ENCODE peak calls at places on chromosomes 5 and 9, in nine cellular contexts. P is LNCaP clone FGC, V is GM12865, C is OCI-LY7, W is neural progenitor cell, F is Caco-2, H is epithelial cell of esophagus, X is transverse colon, E is body of pancreas. Y is an unnamed sample.

GRCh38 chr5:32709789-32710334 is 1.3 kb upstream of the NPR3 start:
- DNase-seq in P (no peak), V (peak), C (no peak), W (peak), F (peak), H (peak), X (peak), E (peak), Y (no peak)

GRCh38 chr5:58871648-58872242 is 288.9 kb downstream of the RAB3C start:
- DNase-seq in P (peak), V (peak), C (peak), W (peak), F (peak), H (peak), X (no peak), E (peak), Y (no peak)

GRCh38 chr9:87324613-87325194 is 173.0 kb upstream of the DAPK1 start:
- DNase-seq in P (peak), V (peak), C (peak), W (peak), F (peak), H (peak), X (no peak), E (peak), Y (peak)

GRCh38 chr9:110947645-110948044 is 90.6 kb downstream of the LPAR1 start:
- DNase-seq in P (peak), V (no peak), C (no peak), W (no peak), F (no peak), H (no peak), X (no peak), E (no peak), Y (no peak)

GRCh38 chr9:19162956-19163355 is 35.7 kb upstream of the PLIN2 start:
- DNase-seq in P (no peak), V (no peak), C (no peak), W (no peak), F (no peak), H (peak), X (no peak), E (peak), Y (peak)

GRCh38 chr9:118558891-118559290 is 810.3 kb downstream of the BRINP1 start:
- DNase-seq in P (no peak), V (no peak), C (no peak), W (no peak), F (no peak), H (no peak), X (no peak), E (no peak), Y (no peak)

GRCh38 chr5:149681922-149682321 is 48.2 kb upstream of the PPARGC1B start:
- DNase-seq in P (no peak), V (no peak), C (no peak), W (no peak), F (no peak), H (no peak), X (no peak), E (no peak), Y (no peak)

GRCh38 chr5:176724472-176724871 is 77.2 kb downstream of the TSPAN17 start:
- DNase-seq in P (no peak), V (no peak), C (no peak), W (no peak), F (no peak), H (no peak), X (no peak), E (no peak), Y (no peak)

GRCh38 chr5:76099286-76099702 is 16.1 kb downstream of the SV2C start:
- DNase-seq in P (no peak), V (peak), C (peak), W (no peak), F (no peak), H (no peak), X (no peak), E (no peak), Y (no peak)

GRCh38 chr9:34715639-34716215 is 5.8 kb upstream of the CCL21 start:
- DNase-seq in P (no peak), V (no peak), C (no peak), W (no peak), F (no peak), H (peak), X (no peak), E (no peak), Y (no peak)

GRCh38 chr9:21902112-21902511 is 92.1 kb downstream of the CDKN2A start:
- DNase-seq in P (no peak), V (peak), C (peak), W (no peak), F (no peak), H (peak), X (no peak), E (no peak), Y (no peak)

GRCh38 chr9:108838017-108838416 is 17.8 kb downstream of the ACTL7B start:
- DNase-seq in P (no peak), V (no peak), C (no peak), W (no peak), F (peak), H (peak), X (no peak), E (no peak), Y (no peak)

GRCh38 chr5:157197088-157197487 is 16.4 kb downstream of the ITK start:
- DNase-seq in P (no peak), V (no peak), C (no peak), W (no peak), F (no peak), H (no peak), X (no peak), E (no peak), Y (no peak)

GRCh38 chr9:69955536-69956355 is 87.9 kb upstream of the MAMDC2 start:
- DNase-seq in P (no peak), V (no peak), C (no peak), W (no peak), F (no peak), H (no peak), X (no peak), E (no peak), Y (no peak)

GRCh38 chr5:145056805-145057204 is 778.3 kb downstream of the PRELID2 start:
- DNase-seq in P (no peak), V (peak), C (no peak), W (no peak), F (no peak), H (peak), X (no peak), E (no peak), Y (no peak)

GRCh38 chr9:7369384-7369821 is 430.2 kb downstream of the DMAC1 start:
- DNase-seq in P (no peak), V (no peak), C (no peak), W (no peak), F (no peak), H (no peak), X (no peak), E (no peak), Y (no peak)

GRCh38 chr9:372143-372542 is 157.5 kb downstream of the DOCK8 start:
- DNase-seq in P (no peak), V (no peak), C (no peak), W (no peak), F (no peak), H (no peak), X (no peak), E (no peak), Y (no peak)

GRCh38 chr9:38059233-38059936 is 9.6 kb downstream of the SHB start:
- DNase-seq in P (no peak), V (no peak), C (no peak), W (no peak), F (no peak), H (no peak), X (no peak), E (no peak), Y (no peak)

GRCh38 chr9:35723908-35724307 is 8.1 kb downstream of the TLN1 start:
- DNase-seq in P (no peak), V (no peak), C (no peak), W (no peak), F (no peak), H (no peak), X (no peak), E (no peak), Y (no peak)

GRCh38 chr9:35723426-35723825 is 8.6 kb downstream of the TLN1 start:
- DNase-seq in P (no peak), V (no peak), C (no peak), W (no peak), F (no peak), H (no peak), X (no peak), E (no peak), Y (no peak)

GRCh38 chr9:35726876-35727438 is 5.0 kb downstream of the TLN1 start:
- DNase-seq in P (no peak), V (peak), C (peak), W (no peak), F (peak), H (peak), X (peak), E (no peak), Y (no peak)

GRCh38 chr9:35727676-35728040 is 4.3 kb downstream of the TLN1 start:
- DNase-seq in P (no peak), V (peak), C (no peak), W (no peak), F (no peak), H (no peak), X (no peak), E (no peak), Y (no peak)

DNA sequence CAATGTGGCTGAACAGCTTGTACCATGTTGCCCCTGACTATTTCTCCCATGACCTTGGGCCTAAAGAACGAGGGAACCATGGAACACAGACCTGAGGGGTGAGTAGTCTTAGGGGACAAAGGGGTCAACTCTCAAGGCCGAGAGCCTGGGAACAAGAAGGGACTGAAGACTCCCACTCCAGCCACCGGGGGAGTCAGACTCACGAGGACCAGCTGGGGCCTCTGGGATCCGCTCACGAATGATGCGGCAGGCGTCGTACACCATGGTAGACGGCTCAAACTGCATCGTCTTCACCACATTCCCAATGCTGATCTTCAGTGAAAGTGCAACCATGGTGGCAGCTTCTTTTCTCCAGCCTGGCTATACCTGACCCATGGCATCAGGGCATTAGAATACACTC is 6.6 kb downstream of the TLN1 start:
- DNase-seq in P (no peak), V (no peak), C (no peak), W (no peak), F (no peak), H (no peak), X (no peak), E (no peak), Y (no peak)
- TF ChIP-seq CTCF in P (no peak), V (no peak), C (no peak), W (no peak), F (no peak), H (no peak), X (no peak), E (no peak), Y (no peak)

DNA sequence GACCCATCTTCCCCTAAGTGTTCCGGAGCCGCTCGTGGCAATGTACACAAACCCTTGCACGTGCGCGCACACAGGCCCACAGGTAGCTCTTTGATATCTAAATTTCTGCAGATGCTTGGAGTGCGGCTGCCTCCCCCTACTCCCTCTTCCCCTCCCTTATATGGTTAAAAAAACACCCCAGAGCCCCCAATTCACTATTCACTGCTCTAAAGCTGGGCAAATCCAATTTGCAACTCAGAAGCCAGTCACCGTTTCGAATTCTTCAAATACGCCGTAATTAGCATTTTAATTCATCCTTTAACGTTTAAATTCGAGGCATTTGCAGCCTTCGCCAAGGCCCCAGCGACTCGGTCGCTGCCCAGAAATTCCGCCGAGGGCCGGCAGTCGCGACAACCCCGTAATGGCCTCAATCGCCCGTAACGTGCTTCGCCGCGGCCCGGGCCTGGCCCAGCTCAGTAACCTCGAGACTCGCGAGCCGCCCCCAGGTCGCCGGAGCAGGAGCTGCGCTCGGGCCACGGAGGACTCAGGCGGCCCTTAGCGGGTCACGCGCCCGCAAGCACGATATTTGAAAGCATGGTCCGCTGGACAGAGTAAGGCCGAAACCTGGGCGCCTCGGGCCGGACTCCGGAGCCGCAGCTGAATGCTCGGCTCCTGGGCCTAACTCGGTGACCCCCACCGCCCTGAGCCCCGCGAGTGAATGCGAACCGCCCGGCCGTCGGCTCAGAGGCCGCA is 1.3 kb downstream of the IRX2 start:
- DNase-seq in P (no peak), V (no peak), C (no peak), W (peak), F (peak), H (peak), X (no peak), E (no peak), Y (no peak)
- H3K4me3 ChIP-seq in P (peak), V (no peak), C (no peak), W (peak), F (peak), H (peak), X (no peak), E (no peak), Y (peak)

DNA sequence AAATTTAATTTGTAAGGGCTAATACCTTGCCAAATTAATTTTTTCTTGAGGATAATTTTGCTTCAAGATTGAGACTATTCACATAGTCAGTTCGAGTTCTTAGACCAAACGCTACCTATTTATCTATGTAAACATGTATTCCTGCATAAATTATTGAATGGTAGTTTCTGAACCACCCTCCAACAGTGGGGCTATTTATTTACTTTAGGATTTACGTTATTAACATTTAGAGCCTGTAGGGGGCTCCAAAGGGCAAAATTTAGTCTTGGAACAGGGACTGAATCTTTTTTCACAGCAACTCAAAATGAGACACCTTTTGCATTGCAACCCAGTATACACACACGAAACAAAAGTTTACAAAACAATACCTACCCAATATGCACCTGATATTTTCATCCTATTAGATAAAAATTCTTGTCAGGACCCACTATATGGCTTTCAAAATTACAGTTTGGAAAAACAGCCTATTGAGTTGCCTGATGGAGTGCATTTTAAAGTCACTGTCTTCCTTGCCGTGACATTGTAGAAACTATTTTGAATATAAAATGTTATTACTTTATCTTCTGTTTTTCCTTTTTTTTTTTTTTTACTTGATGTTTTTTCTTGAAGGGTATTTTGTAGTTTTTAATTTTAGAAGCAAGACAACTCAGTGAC is 47.1 kb upstream of the POU4F3 start:
- DNase-seq in P (peak), V (peak), C (peak), W (peak), F (peak), H (peak), X (no peak), E (peak), Y (no peak)
- TF ChIP-seq CTCF in P (peak), V (peak), C (peak), W (peak), F (peak), H (peak), X (peak), E (peak), Y (peak)

GRCh38 chr5:39172593-39172992 is 46.8 kb downstream of the FYB1 start:
- DNase-seq in P (no peak), V (no peak), C (no peak), W (no peak), F (no peak), H (no peak), X (no peak), E (no peak), Y (no peak)
- H3K4me3 ChIP-seq in P (no peak), V (no peak), C (no peak), W (no peak), F (no peak), H (no peak), X (no peak), E (no peak), Y (no peak)

GRCh38 chr5:9166202-9167147 is 379.4 kb downstream of the SEMA5A start:
- DNase-seq in P (no peak), V (no peak), C (no peak), W (no peak), F (no peak), H (no peak), X (no peak), E (no peak), Y (no peak)
- TF ChIP-seq CTCF in P (no peak), V (no peak), C (no peak), W (no peak), F (no peak), H (no peak), X (no peak), E (no peak), Y (peak)